ENCODE peak calls at places on chromosomes 13 and 19, in nine cellular contexts. S is fibroblast of mammary gland; H is effector memory CD4-positive, alpha-beta T cell; C is adrenal gland; W is SJCRH30; F is aorta; O is Jurkat, Clone E6-1; A is neuronal stem cell; P is foreskin fibroblast. I is an unnamed sample.

GRCh38 chr13:51844862-51845573 is at the start of gene TMEM272:
- DNase-seq in S (peak), H (no peak), C (peak), W (peak), F (peak), O (no peak), A (peak), P (no peak), I (peak)

GRCh38 chr19:35299523-35300339 is 7.8 kb downstream of the MAG start:
- DNase-seq in S (no peak), H (no peak), C (no peak), W (no peak), F (no peak), O (no peak), A (no peak), P (no peak), I (no peak)

GRCh38 chr19:28285078-28285477 is 927.9 kb downstream of the UQCRFS1 start:
- DNase-seq in S (no peak), H (no peak), C (no peak), W (no peak), F (no peak), O (no peak), A (no peak), P (no peak), I (no peak)

GRCh38 chr19:48856921-48857320 is 11.5 kb downstream of the PLEKHA4 start:
- DNase-seq in S (no peak), H (no peak), C (no peak), W (no peak), F (no peak), O (no peak), A (no peak), P (no peak), I (no peak)

GRCh38 chr19:10501971-10502523 is 1.1 kb downstream of the KEAP1 start:
- DNase-seq in S (no peak), H (no peak), C (peak), W (peak), F (peak), O (no peak), A (no peak), P (peak), I (peak)

GRCh38 chr19:43416951-43417623 is 2.4 kb downstream of the TEX101 start:
- DNase-seq in S (no peak), H (no peak), C (no peak), W (no peak), F (no peak), O (no peak), A (no peak), P (no peak), I (no peak)

GRCh38 chr19:47324502-47324901 is 7.5 kb upstream of the C5AR2 start:
- DNase-seq in S (no peak), H (no peak), C (peak), W (no peak), F (peak), O (no peak), A (no peak), P (no peak), I (no peak)

GRCh38 chr13:78161266-78161665 is 242.6 kb upstream of the EDNRB start:
- DNase-seq in S (no peak), H (no peak), C (no peak), W (no peak), F (no peak), O (no peak), A (no peak), P (no peak), I (no peak)

GRCh38 chr19:49497047-49497789 is 984 bp downstream of the RPS11 start:
- DNase-seq in S (peak), H (peak), C (peak), W (no peak), F (peak), O (peak), A (no peak), P (peak), I (peak)

GRCh38 chr19:16584825-16585801 is 12.9 kb upstream of the SLC35E1 start:
- DNase-seq in S (no peak), H (no peak), C (no peak), W (no peak), F (no peak), O (no peak), A (no peak), P (no peak), I (no peak)

GRCh38 chr19:28727133-28727834 is 485.7 kb downstream of the UQCRFS1 start:
- DNase-seq in S (peak), H (no peak), C (no peak), W (no peak), F (peak), O (peak), A (peak), P (peak), I (peak)

GRCh38 chr19:13492128-13492527 is 14.2 kb downstream of the CACNA1A start:
- DNase-seq in S (peak), H (no peak), C (no peak), W (no peak), F (no peak), O (no peak), A (no peak), P (peak), I (peak)

GRCh38 chr13:111947026-111947810 is 119.7 kb upstream of the SOX1 start:
- DNase-seq in S (no peak), H (no peak), C (peak), W (no peak), F (no peak), O (no peak), A (no peak), P (no peak), I (no peak)

GRCh38 chr19:40601061-40601973 is at the start of gene LTBP4:
- DNase-seq in S (no peak), H (no peak), C (no peak), W (no peak), F (peak), O (no peak), A (no peak), P (no peak), I (peak)

GRCh38 chr19:52297601-52298358 is 811 bp downstream of the ZNF480 start:
- DNase-seq in S (peak), H (no peak), C (no peak), W (peak), F (no peak), O (no peak), A (peak), P (peak), I (peak)

GRCh38 chr13:87889241-87889640 is 218.1 kb downstream of the SLITRK5 start:
- DNase-seq in S (no peak), H (no peak), C (no peak), W (no peak), F (no peak), O (no peak), A (no peak), P (no peak), I (no peak)

GRCh38 chr19:17246681-17247425 is 1.1 kb upstream of the NR2F6 start:
- DNase-seq in S (peak), H (no peak), C (no peak), W (no peak), F (no peak), O (no peak), A (no peak), P (peak), I (no peak)

GRCh38 chr19:16778796-16779411 is 50.3 kb upstream of the SIN3B start:
- DNase-seq in S (peak), H (peak), C (peak), W (peak), F (peak), O (peak), A (peak), P (peak), I (peak)

GRCh38 chr19:4430760-4431159 is 26.8 kb downstream of the UBXN6 start:
- DNase-seq in S (no peak), H (no peak), C (no peak), W (no peak), F (peak), O (no peak), A (no peak), P (no peak), I (no peak)

GRCh38 chr13:71831716-71832115 is 35.3 kb downstream of the DACH1 start:
- DNase-seq in S (no peak), H (no peak), C (no peak), W (no peak), F (no peak), O (no peak), A (peak), P (no peak), I (no peak)

GRCh38 chr13:98411013-98411412 is 165.9 kb downstream of the STK24 start:
- DNase-seq in S (no peak), H (no peak), C (no peak), W (no peak), F (no peak), O (no peak), A (no peak), P (no peak), I (no peak)

GRCh38 chr13:111211789-111212516 is 96.8 kb downstream of the ARHGEF7 start:
- DNase-seq in S (no peak), H (no peak), C (no peak), W (no peak), F (no peak), O (no peak), A (no peak), P (no peak), I (peak)

GRCh38 chr13:44425815-44426078 is 52.1 kb downstream of the SERP2 start:
- DNase-seq in S (no peak), H (no peak), C (no peak), W (no peak), F (no peak), O (no peak), A (no peak), P (no peak), I (no peak)

GRCh38 chr13:113106053-113106452 is 462 bp downstream of the F7 start:
- DNase-seq in S (no peak), H (no peak), C (no peak), W (no peak), F (no peak), O (no peak), A (no peak), P (no peak), I (no peak)

GRCh38 chr19:6721773-6722172 is 1.3 kb upstream of the C3 start:
- DNase-seq in S (no peak), H (no peak), C (no peak), W (no peak), F (no peak), O (no peak), A (no peak), P (no peak), I (no peak)

GRCh38 chr19:15417699-15418098 is 1.1 kb downstream of the AKAP8L start:
- DNase-seq in S (peak), H (no peak), C (peak), W (no peak), F (no peak), O (no peak), A (no peak), P (no peak), I (no peak)

GRCh38 chr19:10226376-10227214 is 4.5 kb downstream of the S1PR2 start:
- DNase-seq in S (peak), H (no peak), C (peak), W (peak), F (peak), O (no peak), A (no peak), P (peak), I (no peak)

GRCh38 chr19:48192750-48193149 is 22.3 kb downstream of the ZSWIM9 start:
- DNase-seq in S (no peak), H (no peak), C (peak), W (no peak), F (no peak), O (no peak), A (no peak), P (no peak), I (no peak)

DNA sequence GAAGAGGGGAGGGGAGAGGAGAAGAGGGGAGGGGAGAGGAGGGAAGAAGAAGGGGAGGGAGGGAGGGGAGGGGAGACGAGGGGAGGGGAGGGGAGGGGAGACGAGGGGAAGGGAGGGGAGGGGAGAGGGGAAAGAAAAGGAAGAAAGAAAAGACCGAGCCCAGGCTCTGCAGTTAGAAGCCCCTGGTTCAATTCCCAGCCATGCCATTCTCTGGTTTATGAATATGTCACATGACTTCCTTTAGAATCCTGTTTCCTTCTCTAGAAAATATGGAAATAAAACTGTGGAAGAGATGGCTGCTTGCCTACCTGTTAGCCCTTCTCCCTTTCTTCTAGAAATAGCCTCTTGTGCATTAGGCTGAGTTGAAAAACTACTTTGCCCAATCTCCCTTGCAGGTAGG is 14.3 kb downstream of the TNNT1 start:
- DNase-seq in S (no peak), H (no peak), C (no peak), W (no peak), F (no peak), O (no peak), A (no peak), P (no peak), I (no peak)
- H3K4me3 ChIP-seq in S (no peak), H (no peak), C (no peak), W (no peak), F (no peak), O (no peak), A (no peak), P (no peak), I (no peak)

GRCh38 chr19:45632468-45633196 is 6.6 kb downstream of the EML2 start:
- DNase-seq in S (peak), H (peak), C (peak), W (peak), F (peak), O (no peak), A (peak), P (peak), I (peak)
- H3K4me3 ChIP-seq in S (no peak), H (no peak), C (no peak), W (no peak), F (no peak), O (no peak), A (peak), P (no peak), I (no peak)

DNA sequence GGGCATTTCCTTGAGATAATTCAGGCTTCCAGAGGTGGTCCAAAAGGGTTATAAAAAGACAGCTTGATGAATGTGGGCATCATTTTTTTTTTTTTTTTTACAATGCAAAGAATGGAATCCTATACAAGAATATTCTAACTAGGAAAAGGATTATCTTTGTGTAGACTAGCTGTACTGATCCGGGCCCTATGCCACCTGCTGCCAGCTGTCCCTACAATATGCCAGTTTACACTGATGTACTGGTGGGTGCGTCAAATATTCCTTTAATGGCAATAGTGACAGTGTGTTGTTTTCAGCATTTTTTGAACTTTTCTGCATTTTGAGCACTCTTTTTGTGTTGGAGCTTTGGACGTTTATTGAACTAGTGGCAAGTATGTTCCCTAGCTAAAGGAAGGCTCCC is 31.6 kb upstream of the CBY2 start:
- DNase-seq in S (no peak), H (no peak), C (no peak), W (no peak), F (no peak), O (no peak), A (no peak), P (no peak), I (no peak)
- H3K4me3 ChIP-seq in S (no peak), H (no peak), C (no peak), W (no peak), F (no peak), O (no peak), A (no peak), P (no peak), I (no peak)

GRCh38 chr13:28819046-28819747 is 942 bp upstream of the MTUS2 start:
- DNase-seq in S (peak), H (no peak), C (no peak), W (peak), F (peak), O (no peak), A (peak), P (peak), I (peak)
- H3K4me3 ChIP-seq in S (no peak), H (no peak), C (no peak), W (peak), F (peak), O (no peak), A (peak), P (peak), I (peak)

DNA sequence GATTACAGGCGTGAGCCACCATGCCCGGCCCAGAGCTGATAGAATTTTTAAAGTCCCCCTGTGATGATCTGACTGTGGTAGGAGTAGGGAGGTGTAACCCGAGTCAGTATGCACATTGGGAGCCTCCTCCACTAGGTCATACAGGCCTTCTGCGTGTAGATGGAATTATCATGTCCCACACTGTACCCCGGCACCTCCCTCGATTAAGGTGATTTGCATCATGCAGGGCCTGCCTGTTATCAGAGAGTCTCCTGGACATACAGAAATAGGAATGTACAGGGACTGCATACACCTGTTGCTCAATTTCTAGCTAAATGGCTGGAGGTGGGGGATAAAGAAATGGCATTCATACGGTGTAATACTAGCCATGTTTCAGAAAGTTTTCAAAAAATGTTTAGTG is 922 bp upstream of the ERVK3-1 start:
- DNase-seq in S (no peak), H (no peak), C (no peak), W (no peak), F (no peak), O (no peak), A (no peak), P (no peak), I (no peak)
- H3K4me3 ChIP-seq in S (no peak), H (no peak), C (no peak), W (no peak), F (no peak), O (no peak), A (no peak), P (no peak), I (peak)

GRCh38 chr19:1258707-1259205 is 10.4 kb downstream of the MIDN start:
- DNase-seq in S (no peak), H (no peak), C (no peak), W (no peak), F (no peak), O (no peak), A (no peak), P (no peak), I (no peak)

GRCh38 chr19:1259873-1260748 is 9.0 kb upstream of the CIRBP start:
- DNase-seq in S (no peak), H (peak), C (peak), W (no peak), F (no peak), O (no peak), A (no peak), P (no peak), I (no peak)

GRCh38 chr19:1260749-1261511 is 8.2 kb upstream of the CIRBP start:
- DNase-seq in S (peak), H (peak), C (peak), W (peak), F (peak), O (peak), A (peak), P (peak), I (peak)

GRCh38 chr19:1258161-1258492 is 9.7 kb downstream of the MIDN start:
- DNase-seq in S (no peak), H (no peak), C (no peak), W (no peak), F (no peak), O (no peak), A (no peak), P (no peak), I (no peak)

DNA sequence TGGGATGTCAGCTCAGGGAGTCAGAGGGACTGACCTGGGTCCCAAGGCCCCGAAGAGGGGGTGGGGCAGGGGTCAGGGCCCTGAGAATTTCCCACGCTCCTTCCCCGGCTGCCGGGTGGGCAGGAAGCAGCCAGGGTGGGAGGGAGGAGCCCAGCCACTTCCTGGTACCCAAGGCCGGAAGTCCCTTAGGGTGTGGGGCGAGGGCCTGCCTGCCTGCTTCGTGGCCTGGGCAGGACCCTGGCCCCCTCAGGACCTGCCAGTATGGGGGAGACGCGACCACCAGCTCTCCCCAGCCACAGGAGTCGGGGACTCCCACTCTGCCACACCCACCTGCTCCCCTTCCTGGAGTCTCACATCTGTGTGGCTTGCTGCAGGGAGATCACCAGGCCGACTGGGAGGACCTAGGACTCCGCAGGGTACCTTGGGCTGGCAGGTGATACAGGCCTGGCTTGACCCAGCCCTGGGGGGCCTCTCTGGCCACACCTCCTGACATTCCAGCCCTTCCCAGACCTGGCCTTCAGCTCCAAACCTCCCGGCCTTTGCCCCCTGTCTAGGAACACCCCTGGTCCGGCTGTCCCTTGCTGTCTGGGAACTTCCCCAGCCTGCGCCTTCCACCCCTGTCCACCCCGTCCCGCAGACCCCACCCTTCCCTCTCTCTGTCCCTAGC is 9.8 kb upstream of the CIRBP start:
- DNase-seq in S (peak), H (peak), C (peak), W (no peak), F (peak), O (peak), A (no peak), P (no peak), I (peak)
- H3K4me3 ChIP-seq in S (no peak), H (peak), C (no peak), W (no peak), F (no peak), O (peak), A (no peak), P (no peak), I (no peak)